ENCODE peak calls at places on chromosomes 5 and 9, in six cellular contexts. O, K, H, J, V and P are unnamed samples. For H3K27me3 and H3K4me1, the result is how much of the 10 kb centered on the place peaks cover.

GRCh38 chr5:181224390-181225234 is 1.5 kb downstream of the TRIM41 start:
- DNase-seq in O (no peak), K (no peak), H (no peak), J (no peak), V (no peak), P (no peak)

GRCh38 chr9:117720555-117720954 is 16.4 kb downstream of the TLR4 start:
- DNase-seq in O (no peak), K (peak), H (no peak), J (no peak), V (no peak), P (no peak)

GRCh38 chr9:129177443-129177790 is 644 bp downstream of the IER5L start:
- DNase-seq in O (no peak), K (no peak), H (no peak), J (no peak), V (no peak), P (no peak)

GRCh38 chr5:130350131-130350530 is 445.9 kb downstream of the CHSY3 start:
- DNase-seq in O (no peak), K (no peak), H (peak), J (no peak), V (no peak), P (no peak)

GRCh38 chr5:107478068-107478641 is 192.6 kb downstream of the EFNA5 start:
- DNase-seq in O (no peak), K (no peak), H (no peak), J (no peak), V (no peak), P (no peak)

GRCh38 chr5:133664422-133664821 is 52.1 kb upstream of the FSTL4 start:
- DNase-seq in O (no peak), K (no peak), H (no peak), J (no peak), V (no peak), P (no peak)

GRCh38 chr9:22158983-22159382 is 149.9 kb upstream of the CDKN2B start:
- DNase-seq in O (peak), K (peak), H (no peak), J (no peak), V (peak), P (peak)

GRCh38 chr9:121538221-121538620 is 38.6 kb upstream of the GGTA1 start:
- DNase-seq in O (no peak), K (no peak), H (peak), J (no peak), V (no peak), P (no peak)

GRCh38 chr9:36874921-36875320 is 159.1 kb downstream of the PAX5 start:
- DNase-seq in O (no peak), K (no peak), H (no peak), J (no peak), V (no peak), P (peak)
- H3K27me3 ChIP-seq in O (under half), K (under half), H (under half), J (under half), V (under half), P (half or more)

GRCh38 chr9:114591206-114591853 is 3.8 kb downstream of the ATP6V1G1 start:
- DNase-seq in O (no peak), K (peak), H (no peak), J (no peak), V (no peak), P (no peak)

GRCh38 chr9:114588671-114589526 is 1.3 kb downstream of the ATP6V1G1 start:
- DNase-seq in O (no peak), K (no peak), H (peak), J (no peak), V (no peak), P (no peak)

GRCh38 chr9:114590328-114590727 is 2.8 kb downstream of the ATP6V1G1 start:
- DNase-seq in O (no peak), K (no peak), H (no peak), J (no peak), V (no peak), P (no peak)

GRCh38 chr9:114587345-114588149 is at the start of gene ATP6V1G1:
- DNase-seq in O (peak), K (peak), H (peak), J (peak), V (peak), P (peak)

GRCh38 chr9:114588150-114588663 is 638 bp downstream of the ATP6V1G1 start:
- DNase-seq in O (no peak), K (peak), H (no peak), J (no peak), V (no peak), P (no peak)
- H3K4me1 ChIP-seq in O (half or more), K (under half), H (under half), J (under half), V (under half), P (under half)

GRCh38 chr9:5510991-5511390 is 660 bp downstream of the PDCD1LG2 start:
- DNase-seq in O (no peak), K (no peak), H (no peak), J (no peak), V (no peak), P (no peak)
- H3K27ac ChIP-seq in O (peak), K (no peak), H (no peak), J (no peak), V (no peak), P (no peak)

GRCh38 chr5:1765141-1765879 is 34.3 kb downstream of the MRPL36 start:
- DNase-seq in O (no peak), K (no peak), H (no peak), J (no peak), V (peak), P (no peak)
- H3K27me3 ChIP-seq in O (under half), K (under half), H (under half), J (under half), V (under half), P (under half)

GRCh38 chr9:27470291-27470805 is 53.7 kb upstream of the IFNK start:
- DNase-seq in O (no peak), K (no peak), H (no peak), J (no peak), V (no peak), P (no peak)
- H3K4me1 ChIP-seq in O (half or more), K (under half), H (under half), J (under half), V (under half), P (under half)